ENCODE peak calls at places on chromosomes 1 and 21, in six cellular contexts. D, Y, V, N, J and M are unnamed samples.

GRCh38 chr1:1775364-1776226 is 2.7 kb downstream of the NADK start:
- DNase-seq in D (no peak), Y (peak; percentile 56), V (no peak), N (no peak), J (no peak), M (no peak)

GRCh38 chr1:30063621-30064280 is 659.6 kb downstream of the MATN1 start:
- DNase-seq in D (peak; percentile 23), Y (no peak), V (no peak), N (no peak), J (no peak), M (no peak)

GRCh38 chr1:47438321-47439150 is 692 bp downstream of the FOXD2 start:
- DNase-seq in D (peak; percentile 75), Y (peak; percentile 28), V (no peak), N (no peak), J (no peak), M (no peak)

GRCh38 chr1:58409826-58410225 is 136.7 kb downstream of the OMA1 start:
- DNase-seq in D (no peak), Y (no peak), V (no peak), N (peak; percentile 94), J (no peak), M (no peak)

GRCh38 chr1:220410681-220411080 is 117.3 kb upstream of the MARK1 start:
- DNase-seq in D (no peak), Y (no peak), V (no peak), N (peak; percentile 41), J (no peak), M (no peak)

GRCh38 chr1:233597489-233597901 is 16.4 kb upstream of the KCNK1 start:
- DNase-seq in D (no peak), Y (peak; percentile 62), V (no peak), N (no peak), J (no peak), M (no peak)

GRCh38 chr21:25563399-25564116 is 43.7 kb downstream of the MRPL39 start:
- DNase-seq in D (no peak), Y (peak; percentile 88), V (no peak), N (no peak), J (no peak), M (no peak)

GRCh38 chr1:207336559-207337467 is 15.3 kb downstream of the CD55 start:
- DNase-seq in D (no peak), Y (peak; percentile 87), V (no peak), N (peak; percentile 6), J (no peak), M (peak; percentile 8)

GRCh38 chr1:234866007-234866866 is 256.3 kb upstream of the IRF2BP2 start:
- DNase-seq in D (peak; percentile 77), Y (no peak), V (no peak), N (peak; percentile 84), J (no peak), M (peak; percentile 91)

GRCh38 chr1:218444588-218444987 is 99.5 kb downstream of the TGFB2 start:
- DNase-seq in D (no peak), Y (no peak), V (no peak), N (no peak), J (no peak), M (no peak)

GRCh38 chr1:160030657-160031367 is 978 bp downstream of the PIGM start:
- DNase-seq in D (no peak), Y (peak; percentile 12), V (no peak), N (no peak), J (no peak), M (peak; percentile 49)

GRCh38 chr1:43912607-43913006 is 21.0 kb upstream of the ARTN start:
- DNase-seq in D (no peak), Y (no peak), V (no peak), N (no peak), J (peak; percentile 65), M (peak; percentile 83)

GRCh38 chr1:150843489-150843888 is 32.9 kb downstream of the ARNT start:
- DNase-seq in D (no peak), Y (no peak), V (no peak), N (no peak), J (no peak), M (no peak)

GRCh38 chr1:163824006-163824405 is 502.3 kb downstream of the NUF2 start:
- DNase-seq in D (no peak), Y (no peak), V (no peak), N (peak; percentile 91), J (no peak), M (peak; percentile 8)

GRCh38 chr1:232014941-232015340 is 388.4 kb downstream of the DISC1 start:
- DNase-seq in D (no peak), Y (no peak), V (no peak), N (no peak), J (no peak), M (no peak)

GRCh38 chr1:93124556-93125368 is 45.7 kb downstream of the MTF2 start:
- DNase-seq in D (no peak), Y (no peak), V (no peak), N (no peak), J (no peak), M (no peak)

GRCh38 chr1:206035027-206035426 is 11.3 kb upstream of the CTSE start:
- DNase-seq in D (no peak), Y (peak; percentile 75), V (no peak), N (no peak), J (no peak), M (no peak)

GRCh38 chr1:18085387-18086074 is 22.1 kb upstream of the IGSF21 start:
- DNase-seq in D (no peak), Y (no peak), V (no peak), N (no peak), J (no peak), M (no peak)

GRCh38 chr21:44375281-44375651 is 21.8 kb downstream of the TRPM2 start:
- DNase-seq in D (peak; percentile 71), Y (peak; percentile 47), V (no peak), N (no peak), J (no peak), M (no peak)

GRCh38 chr1:231929311-231929710 is 302.7 kb downstream of the DISC1 start:
- DNase-seq in D (no peak), Y (no peak), V (no peak), N (peak; percentile 42), J (no peak), M (peak; percentile 61)

GRCh38 chr1:27552911-27553420 is 51.0 kb downstream of the AHDC1 start:
- DNase-seq in D (no peak), Y (no peak), V (no peak), N (no peak), J (peak; percentile 60), M (no peak)
- TF ChIP-seq CTCF in D (no peak), Y (no peak), V (no peak), N (peak; percentile 31), J (no peak), M (no peak)

GRCh38 chr1:41485605-41486004 is 1.1 kb upstream of the EDN2 start:
- DNase-seq in D (no peak), Y (no peak), V (no peak), N (peak; percentile 75), J (no peak), M (no peak)

GRCh38 chr1:41482001-41482765 is 2.3 kb downstream of the EDN2 start:
- DNase-seq in D (no peak), Y (no peak), V (peak; percentile 92), N (no peak), J (no peak), M (peak; percentile 57)

GRCh38 chr1:41482906-41483895 is 1.3 kb downstream of the EDN2 start:
- DNase-seq in D (peak; percentile 42), Y (no peak), V (peak; percentile 53), N (no peak), J (no peak), M (no peak)

GRCh38 chr1:41484881-41485280 is 398 bp upstream of the EDN2 start:
- DNase-seq in D (no peak), Y (no peak), V (no peak), N (no peak), J (no peak), M (no peak)

GRCh38 chr1:41483960-41484844 is at the start of gene EDN2:
- DNase-seq in D (no peak), Y (no peak), V (peak; percentile 65), N (no peak), J (peak; percentile 55), M (peak; percentile 75)
- TF ChIP-seq CTCF in D (no peak), Y (peak; percentile 28), V (no peak), N (peak; percentile 36), J (no peak), M (no peak)

DNA sequence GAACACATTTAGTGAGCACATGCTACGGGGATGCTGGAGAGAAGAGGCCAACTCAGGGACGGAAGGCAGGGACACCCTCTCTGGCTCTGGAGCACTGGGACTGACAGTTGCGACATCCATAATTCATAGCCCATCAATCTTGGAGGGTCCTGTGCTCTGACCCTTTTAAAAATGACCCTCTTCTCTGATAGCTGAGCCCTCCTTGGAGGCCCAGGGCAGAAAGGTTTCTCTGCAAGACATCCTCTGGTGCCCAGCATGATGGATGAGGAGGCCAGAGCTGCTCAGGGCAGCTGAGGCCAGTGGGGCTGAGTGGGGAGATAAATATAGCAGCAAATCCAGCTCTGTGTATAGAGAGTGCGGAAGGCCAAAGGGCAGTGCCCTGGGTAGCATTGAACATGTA is 50.2 kb upstream of the FMOD start:
- DNase-seq in D (no peak), Y (no peak), V (no peak), N (no peak), J (no peak), M (no peak)
- TF ChIP-seq CTCF in D (no peak), Y (no peak), V (no peak), N (no peak), J (no peak), M (no peak)

GRCh38 chr1:9588551-9589143 is at the start of gene TMEM201:
- DNase-seq in D (peak; percentile 96), Y (peak; percentile 96), V (peak; percentile 95), N (peak; percentile 76), J (peak; percentile 91), M (peak; percentile 94)
- TF ChIP-seq CTCF in D (peak; percentile 81), Y (peak; percentile 75), V (peak; percentile 71), N (peak; percentile 88), J (peak; percentile 75), M (peak; percentile 91)

DNA sequence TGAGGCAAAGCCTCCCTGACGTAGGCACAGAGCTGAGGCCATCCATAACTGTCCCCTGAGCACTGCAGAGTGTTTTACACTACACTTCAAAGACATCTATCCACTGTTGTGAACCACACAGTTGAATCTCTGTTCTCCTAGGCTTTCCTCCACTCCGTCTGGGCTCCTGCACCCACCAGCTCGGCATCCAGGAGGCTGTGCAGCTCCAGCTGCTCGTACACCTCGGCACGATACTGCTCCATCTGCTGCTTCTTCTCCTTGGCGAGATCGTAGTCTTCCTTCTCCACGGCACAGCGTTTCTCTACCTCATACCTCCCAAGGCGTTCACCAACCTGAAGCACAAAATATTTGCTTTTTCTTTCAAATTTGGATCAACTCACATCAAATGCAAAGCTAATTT is 18.2 kb downstream of the CEP104 start:
- DNase-seq in D (no peak), Y (no peak), V (no peak), N (no peak), J (no peak), M (no peak)
- TF ChIP-seq CTCF in D (no peak), Y (no peak), V (no peak), N (no peak), J (no peak), M (no peak)